ENCODE peak calls at places on chromosome 21, in ten cellular contexts. A, T, L, D, I, W, N, E, J and Y are unnamed samples.

GRCh38 chr21:44500111-44500510 is 39.9 kb downstream of the KRTAP10-1 start:
- DNase-seq in A (no peak), I (no peak), N (no peak), D (no peak), J (no peak), W (no peak), E (no peak), T (no peak), L (no peak), Y (no peak)

GRCh38 chr21:42063578-42064521 is 7.3 kb upstream of the UMODL1 start:
- DNase-seq in D (peak), A (peak), N (no peak), E (peak), T (no peak), J (no peak), W (no peak), L (no peak), I (peak), Y (peak)

GRCh38 chr21:26127918-26128317 is 42.7 kb downstream of the APP start:
- DNase-seq in A (no peak), T (peak), D (no peak), L (no peak), E (no peak), I (no peak), N (no peak), J (no peak), W (peak), Y (no peak)

GRCh38 chr21:31425158-31425557 is 81.1 kb upstream of the TIAM1 start:
- DNase-seq in L (no peak), I (no peak), E (no peak), N (no peak), J (no peak), A (no peak), W (no peak), T (no peak), D (no peak), Y (no peak)

GRCh38 chr21:31162827-31163226 is 124.6 kb upstream of the KRTAP19-8 start:
- DNase-seq in E (peak), N (no peak), J (no peak), I (no peak), L (no peak), T (no peak), A (no peak), W (no peak), D (no peak), Y (no peak)

GRCh38 chr21:16071082-16071481 is 341.3 kb downstream of the USP25 start:
- DNase-seq in W (no peak), L (peak), A (no peak), J (no peak), N (no peak), T (no peak), I (no peak), E (peak), D (no peak), Y (no peak)

GRCh38 chr21:33514234-33514633 is 22.7 kb upstream of the DNAJC28 start:
- DNase-seq in T (peak), L (no peak), E (peak), J (no peak), D (no peak), A (no peak), N (no peak), I (no peak), W (no peak), Y (no peak)

GRCh38 chr21:40759061-40759460 is 87.9 kb downstream of the DSCAM start:
- DNase-seq in N (no peak), A (no peak), E (no peak), L (no peak), T (no peak), I (no peak), D (no peak), W (no peak), J (no peak), Y (no peak)

GRCh38 chr21:42386034-42386591 is 9.7 kb downstream of the TMPRSS3 start:
- DNase-seq in E (no peak), A (no peak), I (no peak), L (no peak), J (no peak), W (no peak), N (no peak), D (no peak), T (no peak), Y (no peak)

GRCh38 chr21:20040768-20041167 is 957.4 kb upstream of the NCAM2 start:
- DNase-seq in A (no peak), T (peak), I (no peak), N (no peak), D (no peak), L (no peak), W (no peak), E (no peak), J (no peak), Y (no peak)

GRCh38 chr21:30684506-30684905 is 34.1 kb downstream of the KRTAP21-3 start:
- DNase-seq in J (no peak), L (no peak), N (no peak), A (no peak), E (no peak), D (no peak), T (no peak), I (no peak), W (no peak), Y (no peak)

GRCh38 chr21:41975391-41976272 is 21.8 kb upstream of the C2CD2 start:
- DNase-seq in W (no peak), E (no peak), A (peak), D (no peak), J (no peak), I (no peak), T (no peak), L (no peak), N (no peak), Y (no peak)

GRCh38 chr21:39000496-39000895 is 182.8 kb downstream of the PSMG1 start:
- DNase-seq in E (no peak), W (no peak), D (no peak), A (no peak), I (no peak), J (peak), T (no peak), N (no peak), L (no peak), Y (no peak)

GRCh38 chr21:25508364-25508763 is 98.9 kb downstream of the MRPL39 start:
- DNase-seq in J (no peak), D (no peak), N (no peak), L (no peak), A (no peak), T (no peak), W (no peak), E (no peak), I (no peak), Y (no peak)

GRCh38 chr21:32403201-32403701 is 9.3 kb upstream of the EVA1C start:
- DNase-seq in W (peak), A (peak), I (peak), J (peak), T (peak), E (peak), L (no peak), N (no peak), D (peak), Y (no peak)

GRCh38 chr21:43818685-43819084 is 29.3 kb downstream of the RRP1 start:
- DNase-seq in E (no peak), D (no peak), N (no peak), I (no peak), T (no peak), J (no peak), L (no peak), W (no peak), A (no peak), Y (no peak)